ENCODE peak calls at places on chromosomes 16 and 17, in seven cellular contexts. F, U, T, J, D, E and K are unnamed samples.

GRCh38 chr17:19387921-19388521 is 1.0 kb upstream of the MFAP4 start:
- DNase-seq in T (no peak), J (no peak), U (no peak), F (no peak), D (no peak), E (no peak), K (peak; percentile 31)

GRCh38 chr17:57401556-57402488 is 145.5 kb downstream of the MSI2 start:
- DNase-seq in J (no peak), D (no peak), E (no peak), T (no peak), U (no peak), F (peak; percentile 17), K (no peak)

GRCh38 chr16:51876934-51877333 is 670.0 kb downstream of the TOX3 start:
- DNase-seq in J (no peak), F (no peak), D (no peak), T (no peak), U (no peak), E (no peak), K (no peak)

GRCh38 chr17:81976332-81977210 is 858 bp upstream of the ASPSCR1 start:
- DNase-seq in T (no peak), F (no peak), D (no peak), E (no peak), J (peak; percentile 54), U (no peak), K (peak; percentile 83)

GRCh38 chr17:48637323-48638260 is 11.4 kb upstream of the HOXB9 start:
- DNase-seq in E (no peak), D (no peak), J (no peak), U (no peak), F (no peak), T (no peak), K (no peak)

GRCh38 chr17:10657866-10658265 is 757 bp upstream of the MYH3 start:
- DNase-seq in J (no peak), U (no peak), D (no peak), F (no peak), T (no peak), E (no peak), K (no peak)

GRCh38 chr16:817001-817906 is 16.7 kb upstream of the GNG13 start:
- DNase-seq in J (no peak), T (no peak), E (no peak), F (no peak), D (no peak), U (no peak), K (no peak)

GRCh38 chr16:27174007-27174406 is 29.3 kb upstream of the KDM8 start:
- DNase-seq in J (no peak), F (no peak), E (no peak), D (no peak), U (no peak), T (peak; percentile 43), K (no peak)

GRCh38 chr17:18186271-18186982 is 2.8 kb downstream of the ALKBH5 start:
- DNase-seq in D (no peak), T (no peak), F (no peak), J (no peak), E (no peak), U (no peak), K (no peak)

GRCh38 chr16:69276143-69277115 is 34.7 kb upstream of the VPS4A start:
- DNase-seq in T (no peak), D (peak; percentile 58), F (no peak), E (peak; percentile 85), J (peak; percentile 69), U (peak; percentile 16), K (peak; percentile 38)

DNA sequence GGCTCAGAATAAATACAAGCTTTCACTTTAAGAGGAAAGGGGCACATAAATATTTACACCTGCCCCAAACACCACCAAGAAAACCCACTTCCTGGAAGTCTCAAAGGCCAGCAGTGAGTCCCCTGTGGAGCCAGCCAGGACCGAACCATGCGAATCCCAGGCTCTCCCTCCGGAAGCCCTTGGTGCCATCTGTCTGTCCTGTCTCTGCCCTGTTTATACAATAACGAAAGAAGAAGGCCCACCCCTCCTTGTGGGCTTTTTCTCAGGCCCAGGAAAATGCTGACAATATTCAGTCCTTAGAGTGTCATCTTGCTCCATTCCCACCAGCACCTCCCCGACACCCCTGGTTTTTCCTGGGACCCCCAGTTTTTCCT is 3.6 kb upstream of the SLC6A4 start:
- DNase-seq in F (no peak), U (no peak), J (no peak), T (no peak), D (no peak), E (no peak), K (no peak)
- H3K4me3 ChIP-seq in F (no peak overlapping the region), U (no peak overlapping the region), J (no peak overlapping the region), T (no peak overlapping the region), D (no peak overlapping the region), E (no peak overlapping the region), K (no peak overlapping the region)

DNA sequence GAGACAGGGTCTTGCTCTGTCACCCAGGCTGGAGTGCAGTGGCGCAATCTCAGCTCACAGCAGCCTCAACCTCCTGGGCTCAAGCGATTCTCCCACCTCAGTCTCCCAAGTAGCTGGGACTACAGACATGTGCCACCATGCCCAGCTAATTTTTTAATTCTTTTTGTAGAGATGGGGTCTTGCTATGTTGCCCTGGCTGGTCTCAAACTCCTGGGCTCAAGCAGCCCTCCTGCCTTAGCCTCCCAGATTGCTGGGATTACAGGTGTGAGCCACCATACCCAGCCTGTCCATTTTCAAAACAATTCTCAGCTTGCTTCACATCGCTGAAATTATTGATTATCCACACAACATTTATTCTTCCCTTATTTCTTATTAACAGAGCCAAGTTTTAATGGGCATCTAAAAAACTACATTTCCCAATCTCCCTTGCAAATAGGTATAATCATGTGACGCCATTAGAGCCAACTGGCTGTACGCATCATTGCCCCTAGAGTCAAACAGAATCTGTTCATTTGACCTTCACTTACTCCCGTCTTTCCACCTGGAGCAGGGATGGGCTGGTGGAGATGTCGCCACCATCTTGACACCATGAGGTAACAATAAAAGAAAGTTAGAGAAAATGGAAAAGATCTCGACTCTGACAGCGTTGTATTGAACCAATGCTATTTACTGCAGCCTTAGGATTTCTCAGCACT is 148.0 kb upstream of the FOXF1 start:
- DNase-seq in U (no peak), D (no peak), E (no peak), T (no peak), F (no peak), J (no peak), K (no peak)
- H3K4me1 ChIP-seq in U (peaks cover 4% of the 10 kb centered on the region), D (no peaks in the 10 kb centered on the region), E (no peaks in the 10 kb centered on the region), T (no peaks in the 10 kb centered on the region), F (peaks cover 26% of the 10 kb centered on the region), J (no peaks in the 10 kb centered on the region), K (no peaks in the 10 kb centered on the region)

GRCh38 chr16:23498863-23499262 is 11.4 kb downstream of the GGA2 start:
- DNase-seq in T (no peak), J (no peak), D (no peak), U (no peak), E (no peak), F (no peak), K (no peak)

GRCh38 chr16:23496826-23497542 is 13.3 kb downstream of the GGA2 start:
- DNase-seq in T (no peak), D (no peak), U (no peak), F (no peak), J (no peak), E (no peak), K (peak; percentile 56)

GRCh38 chr16:23497543-23497868 is 12.8 kb downstream of the GGA2 start:
- DNase-seq in J (no peak), F (no peak), D (no peak), T (no peak), U (no peak), E (peak; percentile 17), K (no peak)

GRCh38 chr16:23491490-23492391 is 18.6 kb downstream of the GGA2 start:
- DNase-seq in T (no peak), F (no peak), J (no peak), E (no peak), D (no peak), U (no peak), K (no peak)

DNA sequence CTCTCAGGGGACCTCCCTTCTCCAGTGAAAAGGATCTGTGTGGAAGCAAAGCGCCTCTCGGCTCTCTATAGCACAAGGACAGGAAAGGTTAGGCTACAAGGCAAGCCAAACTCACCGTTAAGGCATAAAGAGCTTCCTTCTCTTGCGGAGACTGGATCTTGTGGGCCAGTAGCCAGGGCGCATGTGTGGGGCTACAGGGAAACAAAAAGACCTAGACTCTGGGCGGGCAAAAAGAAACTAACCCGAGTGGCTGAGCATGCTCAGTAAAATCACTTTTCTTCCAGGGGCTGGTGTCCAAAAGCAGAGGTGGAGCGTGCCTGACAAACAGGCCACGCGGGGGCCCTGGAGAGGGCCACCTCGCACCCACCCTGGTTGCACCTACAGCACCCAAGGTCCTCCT is 16.1 kb downstream of the GGA2 start:
- DNase-seq in D (no peak), J (no peak), E (no peak), U (no peak), F (no peak), T (no peak), K (no peak)
- H3K27ac ChIP-seq in D (peak overlapping the region; percentile 2), J (no peak overlapping the region), E (no peak overlapping the region), U (no peak overlapping the region), F (no peak overlapping the region), T (no peak overlapping the region), K (peak overlapping the region; percentile 41)

GRCh38 chr16:20903889-20904506 is 3.4 kb downstream of the LYRM1 start:
- DNase-seq in E (no peak), D (no peak), U (no peak), J (no peak), T (no peak), F (no peak), K (no peak)

GRCh38 chr16:20904507-20905079 is 4.0 kb downstream of the LYRM1 start:
- DNase-seq in J (no peak), T (no peak), F (no peak), D (no peak), E (no peak), U (no peak), K (no peak)

GRCh38 chr16:20906871-20907255 is 6.3 kb downstream of the LYRM1 start:
- DNase-seq in J (no peak), E (no peak), U (no peak), T (no peak), D (no peak), F (no peak), K (no peak)

GRCh38 chr16:20906225-20906870 is 5.8 kb downstream of the LYRM1 start:
- DNase-seq in U (no peak), T (no peak), D (no peak), E (no peak), J (no peak), F (no peak), K (no peak)

GRCh38 chr16:20905576-20905975 is 5.0 kb downstream of the LYRM1 start:
- DNase-seq in U (no peak), D (no peak), E (no peak), J (no peak), T (no peak), F (no peak), K (no peak)
- H3K4me3 ChIP-seq in U (peak overlapping the region; percentile 38), D (no peak overlapping the region), E (no peak overlapping the region), J (no peak overlapping the region), T (no peak overlapping the region), F (no peak overlapping the region), K (no peak overlapping the region)

GRCh38 chr16:89920723-89921122 is 2.1 kb downstream of the MC1R start:
- DNase-seq in U (no peak), F (no peak), T (no peak), E (no peak), J (no peak), D (no peak), K (no peak)
- H3K4me1 ChIP-seq in U (peaks cover 34% of the 10 kb centered on the region), F (no peaks in the 10 kb centered on the region), T (peaks cover 55% of the 10 kb centered on the region), E (no peaks in the 10 kb centered on the region), J (peaks cover 37% of the 10 kb centered on the region), D (peaks cover 73% of the 10 kb centered on the region), K (peaks cover 77% of the 10 kb centered on the region)

GRCh38 chr17:1344521-1344920 is 55.5 kb downstream of the YWHAE start:
- DNase-seq in E (no peak), D (no peak), T (no peak), F (no peak), U (no peak), J (no peak), K (no peak)
- H3K27ac ChIP-seq in E (no peak overlapping the region), D (no peak overlapping the region), T (no peak overlapping the region), F (peak overlapping the region; percentile 39), U (no peak overlapping the region), J (no peak overlapping the region), K (no peak overlapping the region)